ENCODE peak calls at places on chromosomes 11 and 22, in ten cellular contexts. K, T, L, Z, C, F, M, X, Q and U are unnamed samples.

GRCh38 chr22:30868663-30869385 is 99.8 kb downstream of the MORC2 start:
- DNase-seq in X (no peak), C (peak; percentile 33), Z (peak; percentile 4), K (peak; percentile 8), M (no peak), Q (no peak), L (peak; percentile 57), F (peak; percentile 46), T (peak; percentile 25), U (no peak)

GRCh38 chr11:134530826-134531225 is 118.8 kb upstream of the B3GAT1 start:
- DNase-seq in Z (no peak), T (peak; percentile 55), L (no peak), F (no peak), C (peak; percentile 3), M (no peak), Q (no peak), K (no peak), X (no peak), U (no peak)

GRCh38 chr22:23850136-23850611 is 7.5 kb upstream of the SLC2A11 start:
- DNase-seq in M (no peak), Z (no peak), X (no peak), K (no peak), T (no peak), L (no peak), F (peak; percentile 52), C (no peak), Q (peak; percentile 3), U (no peak)

GRCh38 chr11:769887-770641 is 7.2 kb downstream of the GATD1 start:
- DNase-seq in C (no peak), Z (no peak), Q (no peak), M (no peak), T (no peak), F (no peak), K (no peak), L (no peak), X (no peak), U (no peak)

GRCh38 chr11:112453601-112454577 is 193.2 kb upstream of the PLET1 start:
- DNase-seq in Z (no peak), K (no peak), T (no peak), L (peak; percentile 48), Q (peak; percentile 18), X (no peak), C (peak; percentile 41), F (peak; percentile 61), M (no peak), U (peak; percentile 2)

GRCh38 chr22:42856179-42856864 is 751 bp downstream of the ARFGAP3 start:
- DNase-seq in Q (peak; percentile 31), M (peak; percentile 37), C (no peak), K (peak; percentile 47), Z (peak; percentile 73), F (peak; percentile 84), T (peak; percentile 82), X (peak; percentile 51), L (peak; percentile 71), U (peak; percentile 70)

GRCh38 chr22:22670076-22670795 is 25.8 kb downstream of the GGTLC2 start:
- DNase-seq in K (no peak), T (no peak), Q (no peak), M (no peak), F (no peak), L (no peak), Z (no peak), C (no peak), X (no peak), U (no peak)

GRCh38 chr11:130480166-130480565 is 31.7 kb downstream of the ADAMTS15 start:
- DNase-seq in F (no peak), Z (no peak), L (peak; percentile 50), K (no peak), M (no peak), T (no peak), C (no peak), Q (no peak), X (no peak), U (no peak)

GRCh38 chr22:50267591-50268390 is 2.4 kb downstream of the MAPK11 start:
- DNase-seq in C (no peak), T (peak; percentile 82), M (no peak), L (peak; percentile 81), Q (no peak), K (peak; percentile 71), F (peak; percentile 93), Z (peak; percentile 61), X (peak; percentile 69), U (peak; percentile 28)

GRCh38 chr11:92765965-92766371 is 203.5 kb upstream of the MTNR1B start:
- DNase-seq in C (no peak), T (no peak), L (peak; percentile 12), X (no peak), K (peak; percentile 25), F (peak; percentile 42), M (no peak), Z (peak; percentile 45), Q (no peak), U (no peak)

GRCh38 chr11:78019808-78020207 is 3.3 kb downstream of the KCTD14 start:
- DNase-seq in Z (no peak), X (no peak), C (no peak), T (no peak), L (no peak), K (no peak), F (no peak), M (no peak), Q (no peak), U (no peak)

GRCh38 chr11:65591939-65592814 is 3.4 kb downstream of the KCNK7 start:
- DNase-seq in L (no peak), K (no peak), Z (no peak), T (peak; percentile 76), Q (no peak), X (no peak), F (peak; percentile 77), C (no peak), M (no peak), U (no peak)

GRCh38 chr22:50217543-50218152 is 16.8 kb downstream of the SELENOO start:
- DNase-seq in C (no peak), L (no peak), K (no peak), F (peak; percentile 53), T (no peak), X (no peak), Q (no peak), Z (no peak), M (no peak), U (no peak)

GRCh38 chr11:83132191-83132590 is 24.7 kb upstream of the PCF11 start:
- DNase-seq in L (no peak), X (no peak), K (no peak), M (no peak), F (no peak), Q (no peak), C (no peak), Z (no peak), T (no peak), U (no peak)

GRCh38 chr11:7673724-7674434 is 579 bp upstream of the CYB5R2 start:
- DNase-seq in T (peak; percentile 72), L (peak; percentile 48), X (no peak), K (peak; percentile 62), Z (no peak), Q (no peak), F (no peak), M (peak; percentile 25), C (no peak), U (no peak)

DNA sequence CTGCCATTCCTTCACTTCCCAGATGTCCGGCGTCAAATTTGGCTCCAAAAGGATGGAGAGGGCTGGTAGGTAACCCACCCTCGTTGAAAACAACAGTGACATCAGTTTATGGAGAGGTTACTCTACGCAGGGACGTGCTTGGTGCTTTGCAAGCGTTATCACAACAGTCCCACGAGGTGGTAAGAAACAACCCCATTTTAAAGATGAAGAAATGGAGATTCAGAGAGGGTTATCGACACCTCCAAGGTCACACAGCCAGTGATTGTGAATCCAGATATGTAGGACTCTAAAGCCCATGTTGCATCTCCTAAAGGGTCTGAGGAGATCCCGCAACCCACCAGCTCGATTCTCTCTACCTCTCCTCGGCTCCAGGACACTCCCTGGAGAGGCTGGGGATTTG is 773 bp downstream of the MIAT start:
- DNase-seq in X (no peak), Q (peak; percentile 37), Z (no peak), M (no peak), F (no peak), K (no peak), C (no peak), T (no peak), L (peak; percentile 11), U (no peak)
- H3K4me1 ChIP-seq in X (peaks cover 20% of the 10 kb centered on the region), Q (peaks cover 22% of the 10 kb centered on the region), Z (peaks cover 18% of the 10 kb centered on the region), M (no peaks in the 10 kb centered on the region), F (peaks cover 23% of the 10 kb centered on the region), K (peaks cover 2% of the 10 kb centered on the region), C (peaks cover 26% of the 10 kb centered on the region), T (peaks cover 26% of the 10 kb centered on the region), L (peaks cover 10% of the 10 kb centered on the region), U (peaks cover 32% of the 10 kb centered on the region)

GRCh38 chr11:72221386-72221785 is 3.2 kb upstream of the INPPL1 start:
- DNase-seq in L (no peak), X (peak; percentile 20), F (no peak), C (no peak), T (peak; percentile 66), K (no peak), Z (no peak), Q (no peak), M (peak; percentile 55), U (no peak)
- H3K4me3 ChIP-seq in L (no peak overlapping the region), X (no peak overlapping the region), F (no peak overlapping the region), C (no peak overlapping the region), T (no peak overlapping the region), K (no peak overlapping the region), Z (no peak overlapping the region), Q (no peak overlapping the region), M (no peak overlapping the region), U (no peak overlapping the region)

GRCh38 chr11:2988361-2988762 is 3.8 kb downstream of the NAP1L4 start:
- DNase-seq in M (no peak), Z (no peak), F (no peak), X (no peak), Q (peak; percentile 14), K (no peak), C (no peak), L (no peak), T (no peak), U (no peak)
- H3K27ac ChIP-seq in M (peak overlapping the region; percentile 98), Z (no peak overlapping the region), F (peak overlapping the region; percentile 47), X (peak overlapping the region; percentile 90), Q (peak overlapping the region; percentile 86), K (no peak overlapping the region), C (peak overlapping the region; percentile 2), L (peak overlapping the region; percentile 6), T (peak overlapping the region; percentile 31), U (peak overlapping the region; percentile 77)

GRCh38 chr11:33311680-33312079 is 54.5 kb downstream of the HIPK3 start:
- DNase-seq in Z (no peak), Q (no peak), C (no peak), L (no peak), K (no peak), M (no peak), F (no peak), T (no peak), X (no peak), U (no peak)

GRCh38 chr11:33310720-33311500 is 53.7 kb downstream of the HIPK3 start:
- DNase-seq in K (no peak), C (no peak), F (no peak), L (no peak), Q (no peak), M (no peak), T (no peak), Z (no peak), X (no peak), U (no peak)

GRCh38 chr11:33309118-33309517 is 51.9 kb downstream of the HIPK3 start:
- DNase-seq in X (no peak), Z (no peak), L (no peak), M (no peak), T (no peak), F (no peak), K (no peak), C (no peak), Q (no peak), U (no peak)

GRCh38 chr11:33303541-33303940 is 46.4 kb downstream of the HIPK3 start:
- DNase-seq in M (no peak), T (no peak), Q (no peak), K (no peak), L (no peak), C (no peak), Z (no peak), F (no peak), X (no peak), U (no peak)

GRCh38 chr11:33307984-33308383 is 50.8 kb downstream of the HIPK3 start:
- DNase-seq in Q (no peak), T (no peak), K (no peak), C (no peak), L (peak; percentile 23), M (no peak), Z (no peak), F (no peak), X (no peak), U (no peak)
- H3K4me1 ChIP-seq in Q (peaks cover 3% of the 10 kb centered on the region), T (peaks cover 43% of the 10 kb centered on the region), K (peaks cover 3% of the 10 kb centered on the region), C (peaks cover 10% of the 10 kb centered on the region), L (peaks cover 37% of the 10 kb centered on the region), M (no peaks in the 10 kb centered on the region), Z (peaks cover 32% of the 10 kb centered on the region), F (peaks cover 41% of the 10 kb centered on the region), X (peaks cover 7% of the 10 kb centered on the region), U (peaks cover 12% of the 10 kb centered on the region)